ENCODE peak calls at places on chromosomes 13 and 19, in six cellular contexts. K, F, N, I, Y and R are unnamed samples.

GRCh38 chr13:59519776-59520175 is 644.0 kb downstream of the DIAPH3 start:
- DNase-seq in K (peak; percentile 16), F (no peak), N (no peak), I (no peak), Y (no peak), R (no peak)

GRCh38 chr19:34145741-34146202 is 26.5 kb upstream of the LSM14A start:
- DNase-seq in K (peak; percentile 70), F (peak; percentile 34), N (peak; percentile 38), I (peak; percentile 56), Y (no peak), R (no peak)

GRCh38 chr13:43792456-43792855 is 5.7 kb upstream of the ENOX1 start:
- DNase-seq in K (peak; percentile 80), F (no peak), N (no peak), I (no peak), Y (no peak), R (no peak)

GRCh38 chr13:51772105-51772455 is 31.9 kb downstream of the DHRS12 start:
- DNase-seq in K (no peak), F (no peak), N (no peak), I (no peak), Y (no peak), R (no peak)

GRCh38 chr13:112545866-112546265 is 42.1 kb downstream of the TUBGCP3 start:
- DNase-seq in K (peak; percentile 80), F (no peak), N (no peak), I (peak; percentile 29), Y (peak; percentile 15), R (no peak)

GRCh38 chr13:63700366-63700765 is 2284.7 kb upstream of the PCDH20 start:
- DNase-seq in K (no peak), F (no peak), N (no peak), I (no peak), Y (no peak), R (no peak)

GRCh38 chr19:2043269-2043641 is 7.8 kb downstream of the MKNK2 start:
- DNase-seq in K (no peak), F (peak; percentile 20), N (no peak), I (no peak), Y (no peak), R (no peak)

GRCh38 chr13:19581675-19582074 is 20.3 kb upstream of the TPTE2 start:
- DNase-seq in K (no peak), F (no peak), N (no peak), I (no peak), Y (no peak), R (no peak)

GRCh38 chr19:49497047-49497789 is 984 bp downstream of the RPS11 start:
- DNase-seq in K (peak; percentile 63), F (peak; percentile 87), N (peak; percentile 86), I (no peak), Y (no peak), R (no peak)

GRCh38 chr19:47058621-47059020 is 10.2 kb upstream of the TMEM160 start:
- DNase-seq in K (no peak), F (no peak), N (no peak), I (no peak), Y (no peak), R (no peak)

GRCh38 chr13:40639226-40639681 is 27.2 kb downstream of the FOXO1 start:
- DNase-seq in K (peak; percentile 63), F (no peak), N (no peak), I (no peak), Y (no peak), R (no peak)

GRCh38 chr19:6674868-6675305 is 4.9 kb upstream of the TNFSF14 start:
- DNase-seq in K (peak; percentile 82), F (peak; percentile 59), N (peak; percentile 67), I (peak; percentile 52), Y (peak; percentile 12), R (peak; percentile 13)

GRCh38 chr13:50228527-50228926 is 213.3 kb downstream of the KCNRG start:
- DNase-seq in K (no peak), F (no peak), N (no peak), I (no peak), Y (no peak), R (no peak)

GRCh38 chr19:40803857-40804782 is 5.1 kb downstream of the EGLN2 start:
- DNase-seq in K (no peak), F (peak; percentile 80), N (peak; percentile 83), I (no peak), Y (no peak), R (peak; percentile 72)

GRCh38 chr13:65597839-65598818 is 1632.0 kb downstream of the PCDH9 start:
- DNase-seq in K (peak; percentile 91), F (no peak), N (no peak), I (peak; percentile 33), Y (no peak), R (no peak)

GRCh38 chr19:4567584-4568071 is 8.1 kb upstream of the SEMA6B start:
- DNase-seq in K (peak; percentile 72), F (peak; percentile 62), N (peak; percentile 71), I (peak; percentile 8), Y (no peak), R (peak; percentile 84)

GRCh38 chr13:46369506-46370268 is 17.4 kb downstream of the RUBCNL start:
- DNase-seq in K (peak; percentile 59), F (no peak), N (no peak), I (peak; percentile 64), Y (no peak), R (no peak)

GRCh38 chr19:30148039-30148438 is 206.0 kb downstream of the URI1 start:
- DNase-seq in K (no peak), F (no peak), N (no peak), I (no peak), Y (no peak), R (no peak)

GRCh38 chr19:18044825-18045304 is 36.9 kb downstream of the ARRDC2 start:
- DNase-seq in K (peak; percentile 76), F (peak; percentile 83), N (peak; percentile 86), I (peak; percentile 26), Y (no peak), R (peak; percentile 56)

GRCh38 chr13:114077938-114078335 is 54.5 kb downstream of the RASA3 start:
- DNase-seq in K (peak; percentile 74), F (no peak), N (no peak), I (no peak), Y (peak; percentile 23), R (peak; percentile 24)

GRCh38 chr19:6273701-6274601 is 5.8 kb downstream of the MLLT1 start:
- DNase-seq in K (peak; percentile 92), F (peak; percentile 44), N (peak; percentile 64), I (peak; percentile 87), Y (peak; percentile 77), R (peak; percentile 75)

GRCh38 chr13:20351279-20352022 is 119.3 kb upstream of the GJB6 start:
- DNase-seq in K (peak; percentile 87), F (no peak), N (no peak), I (peak; percentile 36), Y (no peak), R (no peak)

GRCh38 chr19:29622191-29623070 is 16.3 kb downstream of the POP4 start:
- DNase-seq in K (no peak), F (no peak), N (peak; percentile 11), I (no peak), Y (no peak), R (no peak)

GRCh38 chr13:59270327-59270726 is 893.4 kb downstream of the DIAPH3 start:
- DNase-seq in K (no peak), F (no peak), N (no peak), I (no peak), Y (no peak), R (no peak)

GRCh38 chr13:32804673-32805260 is 211.5 kb upstream of the KL start:
- DNase-seq in K (peak; percentile 25), F (no peak), N (no peak), I (no peak), Y (no peak), R (no peak)

GRCh38 chr19:56294557-56294956 is 20.1 kb downstream of the ZSCAN5A start:
- DNase-seq in K (no peak), F (no peak), N (no peak), I (peak; percentile 36), Y (no peak), R (no peak)

GRCh38 chr19:6060600-6061391 is 49.5 kb downstream of the RFX2 start:
- DNase-seq in K (no peak), F (no peak), N (no peak), I (peak; percentile 90), Y (no peak), R (no peak)

GRCh38 chr19:52922841-52923781 is at the start of gene ZNF888:
- DNase-seq in K (peak; percentile 89), F (peak; percentile 96), N (peak; percentile 95), I (peak; percentile 44), Y (no peak), R (peak; percentile 94)

GRCh38 chr19:35901055-35901644 is 810 bp upstream of the NFKBID start:
- DNase-seq in K (peak; percentile 25), F (no peak), N (no peak), I (peak; percentile 69), Y (no peak), R (no peak)

GRCh38 chr13:20803180-20803965 is 29.6 kb upstream of the EEF1AKMT1 start:
- DNase-seq in K (no peak), F (no peak), N (no peak), I (no peak), Y (no peak), R (no peak)